ENCODE peak calls at places on chromosomes 4 and X, in ten cellular contexts. One of them, this sample, is unnamed.

GRCh38 chr4:138609943-138610350 is 367.8 kb upstream of the SLC7A11 start:
- DNase-seq in cortex of kidney: no peak
- DNase-seq in NCI-H2227 treated with DMSO at 0.1 percent for 48 hours: no peak
- DNase-seq in CD4-positive, CD25-positive, alpha-beta regulatory T cell: no peak
- DNase-seq in chondrocyte: no peak
- DNase-seq in nucleus accumbens: no peak
- DNase-seq in T follicular helper cell: no peak
- DNase-seq in CD14-positive monocyte: no peak
- DNase-seq in stimulated activated CD8-positive, alpha-beta memory T cell treated with anti-CD3 and anti-CD28 coated beads, Interleukin-7, amount 100 ng/mL, for 1 hour: no peak
- DNase-seq in fibroblast of the aortic adventitia: peak; percentile 97
- DNase-seq in this sample: no peak

GRCh38 chr4:78520808-78521226 is 30.8 kb upstream of the ANXA3 start:
- DNase-seq in stimulated activated CD8-positive, alpha-beta memory T cell treated with anti-CD3 and anti-CD28 coated beads, Interleukin-7, amount 100 ng/mL, for 1 hour: no peak
- DNase-seq in cortex of kidney: no peak
- DNase-seq in T follicular helper cell: no peak
- DNase-seq in fibroblast of the aortic adventitia: peak; percentile 90
- DNase-seq in chondrocyte: no peak
- DNase-seq in CD14-positive monocyte: no peak
- DNase-seq in CD4-positive, CD25-positive, alpha-beta regulatory T cell: no peak
- DNase-seq in NCI-H2227 treated with DMSO at 0.1 percent for 48 hours: no peak
- DNase-seq in nucleus accumbens: no peak
- DNase-seq in this sample: no peak

GRCh38 chrX:115147220-115147619 is 42.0 kb upstream of the RBMXL3 start:
- DNase-seq in stimulated activated CD8-positive, alpha-beta memory T cell treated with anti-CD3 and anti-CD28 coated beads, Interleukin-7, amount 100 ng/mL, for 1 hour: no peak
- DNase-seq in T follicular helper cell: no peak
- DNase-seq in fibroblast of the aortic adventitia: peak; percentile 50
- DNase-seq in chondrocyte: no peak
- DNase-seq in cortex of kidney: no peak
- DNase-seq in NCI-H2227 treated with DMSO at 0.1 percent for 48 hours: no peak
- DNase-seq in CD14-positive monocyte: no peak
- DNase-seq in nucleus accumbens: no peak
- DNase-seq in CD4-positive, CD25-positive, alpha-beta regulatory T cell: no peak
- DNase-seq in this sample: no peak

GRCh38 chr4:40586729-40587128 is 42.9 kb downstream of the RBM47 start:
- DNase-seq in NCI-H2227 treated with DMSO at 0.1 percent for 48 hours: no peak
- DNase-seq in CD14-positive monocyte: peak; percentile 83
- DNase-seq in chondrocyte: no peak
- DNase-seq in nucleus accumbens: no peak
- DNase-seq in cortex of kidney: no peak
- DNase-seq in stimulated activated CD8-positive, alpha-beta memory T cell treated with anti-CD3 and anti-CD28 coated beads, Interleukin-7, amount 100 ng/mL, for 1 hour: no peak
- DNase-seq in CD4-positive, CD25-positive, alpha-beta regulatory T cell: no peak
- DNase-seq in fibroblast of the aortic adventitia: no peak
- DNase-seq in T follicular helper cell: no peak
- DNase-seq in this sample: no peak

GRCh38 chr4:23122666-23123400 is 430.1 kb downstream of the GBA3 start:
- DNase-seq in chondrocyte: no peak
- DNase-seq in CD4-positive, CD25-positive, alpha-beta regulatory T cell: no peak
- DNase-seq in fibroblast of the aortic adventitia: no peak
- DNase-seq in NCI-H2227 treated with DMSO at 0.1 percent for 48 hours: no peak
- DNase-seq in cortex of kidney: no peak
- DNase-seq in CD14-positive monocyte: no peak
- DNase-seq in stimulated activated CD8-positive, alpha-beta memory T cell treated with anti-CD3 and anti-CD28 coated beads, Interleukin-7, amount 100 ng/mL, for 1 hour: no peak
- DNase-seq in T follicular helper cell: no peak
- DNase-seq in nucleus accumbens: no peak
- DNase-seq in this sample: no peak

GRCh38 chr4:78880874-78881492 is 58.3 kb downstream of the PAQR3 start:
- DNase-seq in stimulated activated CD8-positive, alpha-beta memory T cell treated with anti-CD3 and anti-CD28 coated beads, Interleukin-7, amount 100 ng/mL, for 1 hour: no peak
- DNase-seq in chondrocyte: no peak
- DNase-seq in T follicular helper cell: no peak
- DNase-seq in CD14-positive monocyte: no peak
- DNase-seq in NCI-H2227 treated with DMSO at 0.1 percent for 48 hours: no peak
- DNase-seq in fibroblast of the aortic adventitia: no peak
- DNase-seq in nucleus accumbens: no peak
- DNase-seq in CD4-positive, CD25-positive, alpha-beta regulatory T cell: no peak
- DNase-seq in cortex of kidney: no peak
- DNase-seq in this sample: no peak

GRCh38 chrX:16603822-16604221 is 46.1 kb upstream of the S100G start:
- DNase-seq in T follicular helper cell: no peak
- DNase-seq in fibroblast of the aortic adventitia: no peak
- DNase-seq in cortex of kidney: no peak
- DNase-seq in nucleus accumbens: no peak
- DNase-seq in chondrocyte: no peak
- DNase-seq in stimulated activated CD8-positive, alpha-beta memory T cell treated with anti-CD3 and anti-CD28 coated beads, Interleukin-7, amount 100 ng/mL, for 1 hour: no peak
- DNase-seq in NCI-H2227 treated with DMSO at 0.1 percent for 48 hours: no peak
- DNase-seq in CD4-positive, CD25-positive, alpha-beta regulatory T cell: no peak
- DNase-seq in CD14-positive monocyte: no peak
- DNase-seq in this sample: no peak

GRCh38 chrX:39613997-39614679 is 483.6 kb downstream of the BCOR start:
- DNase-seq in CD4-positive, CD25-positive, alpha-beta regulatory T cell: no peak
- DNase-seq in fibroblast of the aortic adventitia: no peak
- DNase-seq in NCI-H2227 treated with DMSO at 0.1 percent for 48 hours: no peak
- DNase-seq in chondrocyte: no peak
- DNase-seq in CD14-positive monocyte: no peak
- DNase-seq in stimulated activated CD8-positive, alpha-beta memory T cell treated with anti-CD3 and anti-CD28 coated beads, Interleukin-7, amount 100 ng/mL, for 1 hour: no peak
- DNase-seq in cortex of kidney: no peak
- DNase-seq in T follicular helper cell: no peak
- DNase-seq in nucleus accumbens: no peak
- DNase-seq in this sample: no peak

GRCh38 chr4:128528793-128529553 is 241.4 kb upstream of the PGRMC2 start:
- DNase-seq in cortex of kidney: no peak
- DNase-seq in T follicular helper cell: no peak
- DNase-seq in nucleus accumbens: no peak
- DNase-seq in fibroblast of the aortic adventitia: peak; percentile 97
- DNase-seq in chondrocyte: no peak
- DNase-seq in NCI-H2227 treated with DMSO at 0.1 percent for 48 hours: no peak
- DNase-seq in CD4-positive, CD25-positive, alpha-beta regulatory T cell: no peak
- DNase-seq in stimulated activated CD8-positive, alpha-beta memory T cell treated with anti-CD3 and anti-CD28 coated beads, Interleukin-7, amount 100 ng/mL, for 1 hour: no peak
- DNase-seq in CD14-positive monocyte: no peak
- DNase-seq in this sample: no peak

GRCh38 chr4:26048962-26049361 is 134.9 kb downstream of the SMIM20 start:
- DNase-seq in CD14-positive monocyte: no peak
- DNase-seq in chondrocyte: no peak
- DNase-seq in NCI-H2227 treated with DMSO at 0.1 percent for 48 hours: no peak
- DNase-seq in T follicular helper cell: no peak
- DNase-seq in cortex of kidney: no peak
- DNase-seq in fibroblast of the aortic adventitia: no peak
- DNase-seq in nucleus accumbens: no peak
- DNase-seq in CD4-positive, CD25-positive, alpha-beta regulatory T cell: no peak
- DNase-seq in stimulated activated CD8-positive, alpha-beta memory T cell treated with anti-CD3 and anti-CD28 coated beads, Interleukin-7, amount 100 ng/mL, for 1 hour: no peak
- DNase-seq in this sample: no peak

GRCh38 chr4:138828926-138829325 is 186.7 kb upstream of the NOCT start:
- DNase-seq in fibroblast of the aortic adventitia: no peak
- DNase-seq in cortex of kidney: no peak
- DNase-seq in stimulated activated CD8-positive, alpha-beta memory T cell treated with anti-CD3 and anti-CD28 coated beads, Interleukin-7, amount 100 ng/mL, for 1 hour: no peak
- DNase-seq in CD4-positive, CD25-positive, alpha-beta regulatory T cell: no peak
- DNase-seq in nucleus accumbens: no peak
- DNase-seq in CD14-positive monocyte: no peak
- DNase-seq in T follicular helper cell: no peak
- DNase-seq in NCI-H2227 treated with DMSO at 0.1 percent for 48 hours: no peak
- DNase-seq in chondrocyte: no peak
- DNase-seq in this sample: no peak

GRCh38 chrX:41478397-41478911 is 31.3 kb downstream of the NYX start:
- DNase-seq in stimulated activated CD8-positive, alpha-beta memory T cell treated with anti-CD3 and anti-CD28 coated beads, Interleukin-7, amount 100 ng/mL, for 1 hour: no peak
- DNase-seq in fibroblast of the aortic adventitia: no peak
- DNase-seq in CD4-positive, CD25-positive, alpha-beta regulatory T cell: no peak
- DNase-seq in nucleus accumbens: peak; percentile 3
- DNase-seq in CD14-positive monocyte: no peak
- DNase-seq in NCI-H2227 treated with DMSO at 0.1 percent for 48 hours: no peak
- DNase-seq in T follicular helper cell: no peak
- DNase-seq in chondrocyte: no peak
- DNase-seq in cortex of kidney: no peak
- DNase-seq in this sample: no peak

GRCh38 chr4:107183155-107183774 is 147.2 kb upstream of the DKK2 start:
- DNase-seq in CD14-positive monocyte: no peak
- DNase-seq in cortex of kidney: no peak
- DNase-seq in stimulated activated CD8-positive, alpha-beta memory T cell treated with anti-CD3 and anti-CD28 coated beads, Interleukin-7, amount 100 ng/mL, for 1 hour: no peak
- DNase-seq in fibroblast of the aortic adventitia: peak; percentile 78
- DNase-seq in nucleus accumbens: no peak
- DNase-seq in chondrocyte: no peak
- DNase-seq in CD4-positive, CD25-positive, alpha-beta regulatory T cell: no peak
- DNase-seq in T follicular helper cell: no peak
- DNase-seq in NCI-H2227 treated with DMSO at 0.1 percent for 48 hours: no peak
- DNase-seq in this sample: peak; percentile 18

GRCh38 chr4:8747896-8748575 is 123.6 kb downstream of the HMX1 start:
- DNase-seq in fibroblast of the aortic adventitia: no peak
- DNase-seq in nucleus accumbens: no peak
- DNase-seq in chondrocyte: peak; percentile 85
- DNase-seq in T follicular helper cell: no peak
- DNase-seq in CD4-positive, CD25-positive, alpha-beta regulatory T cell: no peak
- DNase-seq in cortex of kidney: no peak
- DNase-seq in CD14-positive monocyte: peak; percentile 33
- DNase-seq in NCI-H2227 treated with DMSO at 0.1 percent for 48 hours: no peak
- DNase-seq in stimulated activated CD8-positive, alpha-beta memory T cell treated with anti-CD3 and anti-CD28 coated beads, Interleukin-7, amount 100 ng/mL, for 1 hour: no peak
- DNase-seq in this sample: no peak

GRCh38 chrX:69137371-69137881 is 27.8 kb downstream of the PJA1 start:
- DNase-seq in NCI-H2227 treated with DMSO at 0.1 percent for 48 hours: peak; percentile 61
- DNase-seq in chondrocyte: peak; percentile 26
- DNase-seq in CD4-positive, CD25-positive, alpha-beta regulatory T cell: no peak
- DNase-seq in stimulated activated CD8-positive, alpha-beta memory T cell treated with anti-CD3 and anti-CD28 coated beads, Interleukin-7, amount 100 ng/mL, for 1 hour: no peak
- DNase-seq in fibroblast of the aortic adventitia: peak; percentile 64
- DNase-seq in nucleus accumbens: no peak
- DNase-seq in cortex of kidney: no peak
- DNase-seq in CD14-positive monocyte: no peak
- DNase-seq in T follicular helper cell: no peak
- DNase-seq in this sample: no peak

GRCh38 chr4:2087170-2087569 is 28.0 kb downstream of the NAT8L start:
- DNase-seq in chondrocyte: no peak
- DNase-seq in cortex of kidney: no peak
- DNase-seq in T follicular helper cell: no peak
- DNase-seq in NCI-H2227 treated with DMSO at 0.1 percent for 48 hours: no peak
- DNase-seq in fibroblast of the aortic adventitia: no peak
- DNase-seq in CD14-positive monocyte: no peak
- DNase-seq in nucleus accumbens: no peak
- DNase-seq in CD4-positive, CD25-positive, alpha-beta regulatory T cell: no peak
- DNase-seq in stimulated activated CD8-positive, alpha-beta memory T cell treated with anti-CD3 and anti-CD28 coated beads, Interleukin-7, amount 100 ng/mL, for 1 hour: no peak
- DNase-seq in this sample: no peak

GRCh38 chr4:18042012-18042411 is 20.5 kb upstream of the LCORL start:
- DNase-seq in stimulated activated CD8-positive, alpha-beta memory T cell treated with anti-CD3 and anti-CD28 coated beads, Interleukin-7, amount 100 ng/mL, for 1 hour: no peak
- DNase-seq in NCI-H2227 treated with DMSO at 0.1 percent for 48 hours: no peak
- DNase-seq in T follicular helper cell: no peak
- DNase-seq in fibroblast of the aortic adventitia: no peak
- DNase-seq in nucleus accumbens: no peak
- DNase-seq in CD14-positive monocyte: no peak
- DNase-seq in cortex of kidney: no peak
- DNase-seq in CD4-positive, CD25-positive, alpha-beta regulatory T cell: no peak
- DNase-seq in chondrocyte: no peak
- DNase-seq in this sample: no peak

GRCh38 chr4:42492977-42493376 is 95.7 kb downstream of the SHISA3 start:
- DNase-seq in NCI-H2227 treated with DMSO at 0.1 percent for 48 hours: no peak
- DNase-seq in chondrocyte: no peak
- DNase-seq in T follicular helper cell: no peak
- DNase-seq in CD4-positive, CD25-positive, alpha-beta regulatory T cell: no peak
- DNase-seq in fibroblast of the aortic adventitia: no peak
- DNase-seq in stimulated activated CD8-positive, alpha-beta memory T cell treated with anti-CD3 and anti-CD28 coated beads, Interleukin-7, amount 100 ng/mL, for 1 hour: no peak
- DNase-seq in nucleus accumbens: no peak
- DNase-seq in cortex of kidney: no peak
- DNase-seq in CD14-positive monocyte: no peak
- DNase-seq in this sample: no peak

GRCh38 chrX:102712967-102713677 is 874 bp downstream of the GPRASP2 start:
- DNase-seq in cortex of kidney: no peak
- DNase-seq in chondrocyte: no peak
- DNase-seq in T follicular helper cell: no peak
- DNase-seq in NCI-H2227 treated with DMSO at 0.1 percent for 48 hours: peak; percentile 68
- DNase-seq in CD14-positive monocyte: no peak
- DNase-seq in CD4-positive, CD25-positive, alpha-beta regulatory T cell: no peak
- DNase-seq in stimulated activated CD8-positive, alpha-beta memory T cell treated with anti-CD3 and anti-CD28 coated beads, Interleukin-7, amount 100 ng/mL, for 1 hour: no peak
- DNase-seq in nucleus accumbens: peak; percentile 44
- DNase-seq in fibroblast of the aortic adventitia: peak; percentile 72
- DNase-seq in this sample: peak; percentile 31

GRCh38 chr4:184444953-184445309 is 29.4 kb downstream of the IRF2 start:
- DNase-seq in nucleus accumbens: no peak
- DNase-seq in cortex of kidney: no peak
- DNase-seq in fibroblast of the aortic adventitia: no peak
- DNase-seq in CD14-positive monocyte: peak; percentile 74
- DNase-seq in stimulated activated CD8-positive, alpha-beta memory T cell treated with anti-CD3 and anti-CD28 coated beads, Interleukin-7, amount 100 ng/mL, for 1 hour: no peak
- DNase-seq in NCI-H2227 treated with DMSO at 0.1 percent for 48 hours: no peak
- DNase-seq in T follicular helper cell: no peak
- DNase-seq in chondrocyte: no peak
- DNase-seq in CD4-positive, CD25-positive, alpha-beta regulatory T cell: no peak
- DNase-seq in this sample: peak; percentile 21

GRCh38 chr4:109296545-109296944 is 5.9 kb downstream of the COL25A1 start:
- DNase-seq in CD4-positive, CD25-positive, alpha-beta regulatory T cell: no peak
- DNase-seq in chondrocyte: no peak
- DNase-seq in CD14-positive monocyte: no peak
- DNase-seq in fibroblast of the aortic adventitia: no peak
- DNase-seq in stimulated activated CD8-positive, alpha-beta memory T cell treated with anti-CD3 and anti-CD28 coated beads, Interleukin-7, amount 100 ng/mL, for 1 hour: no peak
- DNase-seq in cortex of kidney: no peak
- DNase-seq in T follicular helper cell: no peak
- DNase-seq in nucleus accumbens: no peak
- DNase-seq in NCI-H2227 treated with DMSO at 0.1 percent for 48 hours: no peak
- DNase-seq in this sample: no peak

GRCh38 chr4:151673913-151674520 is 86.8 kb downstream of the GATB start:
- DNase-seq in fibroblast of the aortic adventitia: no peak
- DNase-seq in CD4-positive, CD25-positive, alpha-beta regulatory T cell: no peak
- DNase-seq in T follicular helper cell: no peak
- DNase-seq in chondrocyte: no peak
- DNase-seq in cortex of kidney: no peak
- DNase-seq in nucleus accumbens: no peak
- DNase-seq in stimulated activated CD8-positive, alpha-beta memory T cell treated with anti-CD3 and anti-CD28 coated beads, Interleukin-7, amount 100 ng/mL, for 1 hour: no peak
- DNase-seq in NCI-H2227 treated with DMSO at 0.1 percent for 48 hours: no peak
- DNase-seq in CD14-positive monocyte: no peak
- DNase-seq in this sample: no peak

GRCh38 chr4:10655968-10656367 is 28.6 kb downstream of the CLNK start:
- DNase-seq in chondrocyte: no peak
- DNase-seq in stimulated activated CD8-positive, alpha-beta memory T cell treated with anti-CD3 and anti-CD28 coated beads, Interleukin-7, amount 100 ng/mL, for 1 hour: no peak
- DNase-seq in nucleus accumbens: no peak
- DNase-seq in cortex of kidney: no peak
- DNase-seq in fibroblast of the aortic adventitia: peak; percentile 68
- DNase-seq in CD14-positive monocyte: no peak
- DNase-seq in T follicular helper cell: no peak
- DNase-seq in NCI-H2227 treated with DMSO at 0.1 percent for 48 hours: no peak
- DNase-seq in CD4-positive, CD25-positive, alpha-beta regulatory T cell: no peak
- DNase-seq in this sample: no peak

GRCh38 chrX:130793966-130794365 is 109.0 kb downstream of the ENOX2 start:
- DNase-seq in chondrocyte: no peak
- DNase-seq in NCI-H2227 treated with DMSO at 0.1 percent for 48 hours: no peak
- DNase-seq in CD14-positive monocyte: no peak
- DNase-seq in CD4-positive, CD25-positive, alpha-beta regulatory T cell: no peak
- DNase-seq in T follicular helper cell: no peak
- DNase-seq in fibroblast of the aortic adventitia: no peak
- DNase-seq in cortex of kidney: no peak
- DNase-seq in nucleus accumbens: no peak
- DNase-seq in stimulated activated CD8-positive, alpha-beta memory T cell treated with anti-CD3 and anti-CD28 coated beads, Interleukin-7, amount 100 ng/mL, for 1 hour: no peak
- DNase-seq in this sample: no peak

GRCh38 chrX:18596096-18596495 is 75.8 kb downstream of the RS1 start:
- DNase-seq in nucleus accumbens: no peak
- DNase-seq in NCI-H2227 treated with DMSO at 0.1 percent for 48 hours: no peak
- DNase-seq in CD14-positive monocyte: no peak
- DNase-seq in chondrocyte: no peak
- DNase-seq in fibroblast of the aortic adventitia: no peak
- DNase-seq in T follicular helper cell: no peak
- DNase-seq in stimulated activated CD8-positive, alpha-beta memory T cell treated with anti-CD3 and anti-CD28 coated beads, Interleukin-7, amount 100 ng/mL, for 1 hour: no peak
- DNase-seq in cortex of kidney: no peak
- DNase-seq in CD4-positive, CD25-positive, alpha-beta regulatory T cell: no peak
- DNase-seq in this sample: no peak

GRCh38 chr4:1871471-1872021 is 353 bp downstream of the NSD2 start:
- DNase-seq in cortex of kidney: no peak
- DNase-seq in stimulated activated CD8-positive, alpha-beta memory T cell treated with anti-CD3 and anti-CD28 coated beads, Interleukin-7, amount 100 ng/mL, for 1 hour: no peak
- DNase-seq in NCI-H2227 treated with DMSO at 0.1 percent for 48 hours: no peak
- DNase-seq in fibroblast of the aortic adventitia: no peak
- DNase-seq in nucleus accumbens: no peak
- DNase-seq in CD4-positive, CD25-positive, alpha-beta regulatory T cell: no peak
- DNase-seq in CD14-positive monocyte: no peak
- DNase-seq in chondrocyte: peak; percentile 86
- DNase-seq in T follicular helper cell: no peak
- DNase-seq in this sample: no peak

GRCh38 chr4:89248879-89249281 is 58.7 kb downstream of the GPRIN3 start:
- DNase-seq in nucleus accumbens: no peak
- DNase-seq in stimulated activated CD8-positive, alpha-beta memory T cell treated with anti-CD3 and anti-CD28 coated beads, Interleukin-7, amount 100 ng/mL, for 1 hour: no peak
- DNase-seq in fibroblast of the aortic adventitia: no peak
- DNase-seq in NCI-H2227 treated with DMSO at 0.1 percent for 48 hours: no peak
- DNase-seq in T follicular helper cell: no peak
- DNase-seq in CD4-positive, CD25-positive, alpha-beta regulatory T cell: no peak
- DNase-seq in CD14-positive monocyte: no peak
- DNase-seq in chondrocyte: no peak
- DNase-seq in cortex of kidney: no peak
- DNase-seq in this sample: no peak

GRCh38 chr4:75634951-75635350 is 4.6 kb upstream of the CDKL2 start:
- DNase-seq in CD4-positive, CD25-positive, alpha-beta regulatory T cell: no peak
- DNase-seq in cortex of kidney: no peak
- DNase-seq in nucleus accumbens: no peak
- DNase-seq in T follicular helper cell: no peak
- DNase-seq in stimulated activated CD8-positive, alpha-beta memory T cell treated with anti-CD3 and anti-CD28 coated beads, Interleukin-7, amount 100 ng/mL, for 1 hour: no peak
- DNase-seq in NCI-H2227 treated with DMSO at 0.1 percent for 48 hours: no peak
- DNase-seq in CD14-positive monocyte: no peak
- DNase-seq in fibroblast of the aortic adventitia: peak; percentile 39
- DNase-seq in chondrocyte: no peak
- DNase-seq in this sample: no peak

This sample was measured in naive thymus-derived CD8-positive, alpha-beta T cell.